ENCODE peak calls at places on chromosomes 16 and 17, in four cellular contexts. F is SW 1271; I is small intestine; Y is stimulated activated CD4-positive, alpha-beta T cell treated with anti-CD3 and anti-CD28 coated beads, Interleukin-1b, Interleukin-23, amount 100 ng/mL, for 4 hours. L is an unnamed sample.

GRCh38 chr16:9297437-9298113 is 206.1 kb downstream of the HAPSTR1 start:
- DNase-seq in F (no peak), I (no peak), Y (no peak), L (no peak)

GRCh38 chr17:82246365-82247174 is 17.7 kb downstream of the SLC16A3 start:
- DNase-seq in F (peak), I (no peak), Y (no peak), L (no peak)

GRCh38 chr17:37759014-37759637 is 14.3 kb upstream of the HNF1B start:
- DNase-seq in F (no peak), I (peak), Y (no peak), L (no peak)

GRCh38 chr17:6084226-6085161 is 14.3 kb downstream of the WSCD1 start:
- DNase-seq in F (no peak), I (no peak), Y (no peak), L (no peak)

GRCh38 chr16:89132194-89133005 is 38.7 kb downstream of the ACSF3 start:
- DNase-seq in F (no peak), I (no peak), Y (no peak), L (no peak)

GRCh38 chr17:45867171-45867570 is 22.5 kb downstream of the SPPL2C start:
- DNase-seq in F (no peak), I (no peak), Y (no peak), L (no peak)

GRCh38 chr16:84059111-84059510 is 16.5 kb upstream of the SLC38A8 start:
- DNase-seq in F (no peak), I (no peak), Y (no peak), L (no peak)

GRCh38 chr16:89155184-89155679 is 16.3 kb upstream of the CDH15 start:
- DNase-seq in F (no peak), I (no peak), Y (no peak), L (peak)

GRCh38 chr16:48864055-48864454 is 254.1 kb upstream of the N4BP1 start:
- DNase-seq in F (no peak), I (no peak), Y (no peak), L (no peak)

GRCh38 chr17:49230636-49231562 is at the start of gene PHOSPHO1:
- DNase-seq in F (peak), I (peak), Y (peak), L (peak)

GRCh38 chr16:68764866-68765265 is 27.8 kb downstream of the CDH1 start:
- DNase-seq in F (no peak), I (no peak), Y (no peak), L (no peak)

GRCh38 chr17:8912060-8912981 is 44.8 kb upstream of the PIK3R6 start:
- DNase-seq in F (no peak), I (no peak), Y (no peak), L (no peak)

GRCh38 chr16:24717411-24717810 is 12.0 kb upstream of the TNRC6A start:
- DNase-seq in F (no peak), I (no peak), Y (no peak), L (no peak)

GRCh38 chr17:34703533-34703932 is 124.2 kb downstream of the TMEM132E start:
- DNase-seq in F (no peak), I (peak), Y (no peak), L (no peak)

GRCh38 chr16:78257376-78257728 is 157.9 kb downstream of the WWOX start:
- DNase-seq in F (no peak), I (no peak), Y (no peak), L (no peak)

L was measured in pulmonary artery endothelial cell.